ENCODE peak calls at places on chromosomes 11 and 22, in six cellular contexts. One of them, this sample, is unnamed.

GRCh38 chr11:64643258-64643881 is 52.4 kb downstream of the SLC22A12 start:
- ATAC-seq in A549: peak
- ATAC-seq in heart right ventricle: no peak
- ATAC-seq in central memory CD8-positive, alpha-beta T cell: no peak
- ATAC-seq in naive B cell: no peak
- ATAC-seq in left colon: peak
- ATAC-seq in this sample: no peak

GRCh38 chr11:3126207-3126865 is 38.8 kb downstream of the OSBPL5 start:
- ATAC-seq in A549: no peak
- ATAC-seq in left colon: peak
- ATAC-seq in central memory CD8-positive, alpha-beta T cell: no peak
- ATAC-seq in naive B cell: no peak
- ATAC-seq in heart right ventricle: no peak
- ATAC-seq in this sample: no peak

GRCh38 chr22:42878561-42879305 is 21.7 kb upstream of the ARFGAP3 start:
- ATAC-seq in naive B cell: no peak
- ATAC-seq in central memory CD8-positive, alpha-beta T cell: no peak
- ATAC-seq in heart right ventricle: peak
- ATAC-seq in left colon: no peak
- ATAC-seq in A549: no peak
- ATAC-seq in this sample: no peak

GRCh38 chr22:49660794-49661781 is 166.6 kb downstream of the BRD1 start:
- ATAC-seq in central memory CD8-positive, alpha-beta T cell: no peak
- ATAC-seq in A549: no peak
- ATAC-seq in naive B cell: no peak
- ATAC-seq in heart right ventricle: no peak
- ATAC-seq in left colon: no peak
- ATAC-seq in this sample: peak

GRCh38 chr11:81895258-81895657 is 838.4 kb downstream of the FAM181B start:
- ATAC-seq in naive B cell: no peak
- ATAC-seq in A549: no peak
- ATAC-seq in central memory CD8-positive, alpha-beta T cell: no peak
- ATAC-seq in heart right ventricle: no peak
- ATAC-seq in left colon: no peak
- ATAC-seq in this sample: no peak

GRCh38 chr11:123517559-123518364 is 87.7 kb downstream of the GRAMD1B start:
- ATAC-seq in central memory CD8-positive, alpha-beta T cell: peak
- ATAC-seq in A549: no peak
- ATAC-seq in naive B cell: peak
- ATAC-seq in left colon: no peak
- ATAC-seq in heart right ventricle: no peak
- ATAC-seq in this sample: peak

GRCh38 chr22:24706732-24707476 is 67.6 kb downstream of the PIWIL3 start:
- ATAC-seq in naive B cell: no peak
- ATAC-seq in central memory CD8-positive, alpha-beta T cell: no peak
- ATAC-seq in heart right ventricle: no peak
- ATAC-seq in A549: peak
- ATAC-seq in left colon: peak
- ATAC-seq in this sample: peak

GRCh38 chr11:110797453-110797852 is 85.2 kb upstream of the ARHGAP20 start:
- ATAC-seq in A549: no peak
- ATAC-seq in heart right ventricle: no peak
- ATAC-seq in central memory CD8-positive, alpha-beta T cell: no peak
- ATAC-seq in left colon: no peak
- ATAC-seq in naive B cell: peak
- ATAC-seq in this sample: peak

GRCh38 chr11:34274712-34275398 is 83.0 kb downstream of the ABTB2 start:
- ATAC-seq in central memory CD8-positive, alpha-beta T cell: no peak
- ATAC-seq in heart right ventricle: peak
- ATAC-seq in A549: peak
- ATAC-seq in left colon: peak
- ATAC-seq in naive B cell: no peak
- ATAC-seq in this sample: no peak

GRCh38 chr11:125625225-125625593 is 246 bp downstream of the CHEK1 start:
- ATAC-seq in A549: no peak
- ATAC-seq in left colon: no peak
- ATAC-seq in central memory CD8-positive, alpha-beta T cell: no peak
- ATAC-seq in naive B cell: no peak
- ATAC-seq in heart right ventricle: no peak
- ATAC-seq in this sample: no peak

GRCh38 chr11:101617735-101618332 is 34.0 kb upstream of the TRPC6 start:
- ATAC-seq in A549: no peak
- ATAC-seq in left colon: no peak
- ATAC-seq in central memory CD8-positive, alpha-beta T cell: no peak
- ATAC-seq in heart right ventricle: no peak
- ATAC-seq in naive B cell: no peak
- ATAC-seq in this sample: no peak

GRCh38 chr11:34924714-34925113 is 8.3 kb downstream of the PDHX start:
- ATAC-seq in heart right ventricle: no peak
- ATAC-seq in naive B cell: no peak
- ATAC-seq in central memory CD8-positive, alpha-beta T cell: no peak
- ATAC-seq in A549: no peak
- ATAC-seq in left colon: no peak
- ATAC-seq in this sample: no peak

GRCh38 chr11:2482199-2482598 is 37.4 kb downstream of the KCNQ1 start:
- ATAC-seq in heart right ventricle: peak
- ATAC-seq in central memory CD8-positive, alpha-beta T cell: no peak
- ATAC-seq in left colon: no peak
- ATAC-seq in naive B cell: no peak
- ATAC-seq in A549: no peak
- ATAC-seq in this sample: peak

This sample was measured in stimulated activated memory B cell treated with anti-CD40 and anti-IgM and Interleukin-4, amounts not matched to agents 10 μg/mL and 1 μg/mL and 100 μg/mL, for 72 hours.